ENCODE peak calls at places on chromosome 19, in five cellular contexts. One of them, this sample, is unnamed.

GRCh38 chr19:48844472-48844871 is 8.2 kb upstream of the HSD17B14 start:
- DNase-seq in heart left ventricle: no peak
- DNase-seq in neural crest cell: no peak
- DNase-seq in GM13977: no peak
- DNase-seq in endothelial cell of umbilical vein: peak
- DNase-seq in this sample: no peak

GRCh38 chr19:52566121-52566520 is 4.0 kb upstream of the ZNF701 start:
- DNase-seq in heart left ventricle: no peak
- DNase-seq in endothelial cell of umbilical vein: no peak
- DNase-seq in GM13977: no peak
- DNase-seq in neural crest cell: no peak
- DNase-seq in this sample: no peak

GRCh38 chr19:3135961-3136683 is at the start of gene GNA15:
- DNase-seq in heart left ventricle: no peak
- DNase-seq in endothelial cell of umbilical vein: no peak
- DNase-seq in GM13977: peak
- DNase-seq in neural crest cell: no peak
- DNase-seq in this sample: peak

GRCh38 chr19:29084266-29084665 is 128.7 kb downstream of the UQCRFS1 start:
- DNase-seq in GM13977: no peak
- DNase-seq in neural crest cell: peak
- DNase-seq in heart left ventricle: no peak
- DNase-seq in endothelial cell of umbilical vein: no peak
- DNase-seq in this sample: no peak

GRCh38 chr19:24166055-24166454 is 79.1 kb downstream of the ZNF254 start:
- DNase-seq in GM13977: no peak
- DNase-seq in heart left ventricle: no peak
- DNase-seq in endothelial cell of umbilical vein: no peak
- DNase-seq in neural crest cell: no peak
- DNase-seq in this sample: no peak

GRCh38 chr19:6402834-6403608 is 10.1 kb upstream of the GTF2F1 start:
- DNase-seq in neural crest cell: peak
- DNase-seq in endothelial cell of umbilical vein: peak
- DNase-seq in heart left ventricle: no peak
- DNase-seq in GM13977: no peak
- DNase-seq in this sample: no peak

GRCh38 chr19:3270908-3271307 is 46.4 kb downstream of the CELF5 start:
- DNase-seq in GM13977: peak
- DNase-seq in heart left ventricle: no peak
- DNase-seq in neural crest cell: peak
- DNase-seq in endothelial cell of umbilical vein: no peak
- DNase-seq in this sample: peak

GRCh38 chr19:46115396-46116109 is 8.9 kb downstream of the IGFL3 start:
- DNase-seq in neural crest cell: no peak
- DNase-seq in GM13977: peak
- DNase-seq in endothelial cell of umbilical vein: no peak
- DNase-seq in heart left ventricle: no peak
- DNase-seq in this sample: peak

GRCh38 chr19:34314437-34315313 is 50.3 kb upstream of the GPI start:
- DNase-seq in heart left ventricle: no peak
- DNase-seq in neural crest cell: no peak
- DNase-seq in endothelial cell of umbilical vein: no peak
- DNase-seq in GM13977: peak
- DNase-seq in this sample: no peak

GRCh38 chr19:56538761-56539263 is at the start of gene ZFP28:
- DNase-seq in GM13977: peak
- DNase-seq in endothelial cell of umbilical vein: no peak
- DNase-seq in neural crest cell: peak
- DNase-seq in heart left ventricle: peak
- DNase-seq in this sample: peak

GRCh38 chr19:8702350-8702749 is 3.8 kb upstream of the ACTL9 start:
- DNase-seq in neural crest cell: no peak
- DNase-seq in endothelial cell of umbilical vein: no peak
- DNase-seq in GM13977: no peak
- DNase-seq in heart left ventricle: no peak
- DNase-seq in this sample: peak

GRCh38 chr19:3034194-3034844 is 5.2 kb upstream of the TLE2 start:
- DNase-seq in heart left ventricle: no peak
- DNase-seq in GM13977: no peak
- DNase-seq in neural crest cell: no peak
- DNase-seq in endothelial cell of umbilical vein: no peak
- DNase-seq in this sample: no peak

GRCh38 chr19:42152876-42153275 is 20.6 kb upstream of the POU2F2 start:
- DNase-seq in GM13977: no peak
- DNase-seq in endothelial cell of umbilical vein: no peak
- DNase-seq in neural crest cell: no peak
- DNase-seq in heart left ventricle: no peak
- DNase-seq in this sample: no peak

GRCh38 chr19:13872695-13873389 is 4.1 kb upstream of the NANOS3 start:
- DNase-seq in GM13977: peak
- DNase-seq in heart left ventricle: peak
- DNase-seq in neural crest cell: peak
- DNase-seq in endothelial cell of umbilical vein: peak
- DNase-seq in this sample: peak

GRCh38 chr19:19133985-19134384 is 4.3 kb downstream of the TMEM161A start:
- DNase-seq in endothelial cell of umbilical vein: no peak
- DNase-seq in GM13977: no peak
- DNase-seq in neural crest cell: no peak
- DNase-seq in heart left ventricle: no peak
- DNase-seq in this sample: no peak

GRCh38 chr19:50173144-50173543 is 10.1 kb upstream of the IZUMO2 start:
- DNase-seq in heart left ventricle: no peak
- DNase-seq in GM13977: peak
- DNase-seq in neural crest cell: no peak
- DNase-seq in endothelial cell of umbilical vein: no peak
- DNase-seq in this sample: peak

GRCh38 chr19:35318679-35319448 is 10.1 kb upstream of the CD22 start:
- DNase-seq in endothelial cell of umbilical vein: peak
- DNase-seq in neural crest cell: no peak
- DNase-seq in GM13977: no peak
- DNase-seq in heart left ventricle: peak
- DNase-seq in this sample: peak

GRCh38 chr19:35509861-35510625 is 3.4 kb downstream of the DMKN start:
- DNase-seq in neural crest cell: peak
- DNase-seq in heart left ventricle: peak
- DNase-seq in GM13977: peak
- DNase-seq in endothelial cell of umbilical vein: peak
- DNase-seq in this sample: peak

GRCh38 chr19:43574424-43575155 is 737 bp downstream of the XRCC1 start:
- DNase-seq in endothelial cell of umbilical vein: peak
- DNase-seq in neural crest cell: no peak
- DNase-seq in GM13977: no peak
- DNase-seq in heart left ventricle: no peak
- DNase-seq in this sample: no peak

GRCh38 chr19:17473041-17473440 is 2.7 kb downstream of the SLC27A1 start:
- DNase-seq in endothelial cell of umbilical vein: peak
- DNase-seq in neural crest cell: no peak
- DNase-seq in GM13977: no peak
- DNase-seq in heart left ventricle: no peak
- DNase-seq in this sample: peak

GRCh38 chr19:56953411-56953810 is 112.9 kb upstream of the PEG3 start:
- DNase-seq in GM13977: no peak
- DNase-seq in endothelial cell of umbilical vein: no peak
- DNase-seq in heart left ventricle: no peak
- DNase-seq in neural crest cell: no peak
- DNase-seq in this sample: no peak

GRCh38 chr19:4057913-4058695 is 8.6 kb downstream of the ZBTB7A start:
- DNase-seq in heart left ventricle: peak
- DNase-seq in GM13977: no peak
- DNase-seq in neural crest cell: no peak
- DNase-seq in endothelial cell of umbilical vein: peak
- DNase-seq in this sample: peak

GRCh38 chr19:17871878-17872250 is at the start of gene SLC5A5:
- DNase-seq in GM13977: no peak
- DNase-seq in endothelial cell of umbilical vein: no peak
- DNase-seq in neural crest cell: no peak
- DNase-seq in heart left ventricle: no peak
- DNase-seq in this sample: peak

GRCh38 chr19:7636691-7637373 is at the start of gene STXBP2:
- DNase-seq in neural crest cell: no peak
- DNase-seq in GM13977: peak
- DNase-seq in heart left ventricle: no peak
- DNase-seq in endothelial cell of umbilical vein: peak
- DNase-seq in this sample: peak
- TF ChIP-seq CTCF in neural crest cell: peak
- TF ChIP-seq CTCF in GM13977: no peak
- TF ChIP-seq CTCF in heart left ventricle: no peak
- TF ChIP-seq CTCF in endothelial cell of umbilical vein: no peak
- TF ChIP-seq CTCF in this sample: peak

GRCh38 chr19:15550847-15551182 is 42.5 kb downstream of the CYP4F22 start:
- DNase-seq in GM13977: no peak
- DNase-seq in endothelial cell of umbilical vein: no peak
- DNase-seq in neural crest cell: no peak
- DNase-seq in heart left ventricle: no peak
- DNase-seq in this sample: peak
- TF ChIP-seq CTCF in GM13977: no peak
- TF ChIP-seq CTCF in endothelial cell of umbilical vein: peak
- TF ChIP-seq CTCF in neural crest cell: no peak
- TF ChIP-seq CTCF in heart left ventricle: no peak
- TF ChIP-seq CTCF in this sample: no peak

GRCh38 chr19:32101206-32101605 is 244.2 kb upstream of the ZNF507 start:
- DNase-seq in heart left ventricle: no peak
- DNase-seq in neural crest cell: no peak
- DNase-seq in endothelial cell of umbilical vein: no peak
- DNase-seq in GM13977: no peak
- DNase-seq in this sample: no peak

GRCh38 chr19:32098953-32099352 is 246.5 kb upstream of the ZNF507 start:
- DNase-seq in GM13977: no peak
- DNase-seq in neural crest cell: no peak
- DNase-seq in heart left ventricle: no peak
- DNase-seq in endothelial cell of umbilical vein: no peak
- DNase-seq in this sample: no peak

GRCh38 chr19:32104465-32105235 is 240.8 kb upstream of the ZNF507 start:
- DNase-seq in neural crest cell: no peak
- DNase-seq in heart left ventricle: no peak
- DNase-seq in GM13977: no peak
- DNase-seq in endothelial cell of umbilical vein: no peak
- DNase-seq in this sample: no peak
- TF ChIP-seq CTCF in neural crest cell: peak
- TF ChIP-seq CTCF in heart left ventricle: no peak
- TF ChIP-seq CTCF in GM13977: no peak
- TF ChIP-seq CTCF in endothelial cell of umbilical vein: no peak
- TF ChIP-seq CTCF in this sample: no peak

GRCh38 chr19:15252398-15253018 is 20.3 kb upstream of the EPHX3 start:
- DNase-seq in endothelial cell of umbilical vein: peak
- DNase-seq in heart left ventricle: no peak
- DNase-seq in GM13977: no peak
- DNase-seq in neural crest cell: peak
- DNase-seq in this sample: peak
- TF ChIP-seq CTCF in endothelial cell of umbilical vein: peak
- TF ChIP-seq CTCF in heart left ventricle: peak
- TF ChIP-seq CTCF in GM13977: peak
- TF ChIP-seq CTCF in neural crest cell: peak
- TF ChIP-seq CTCF in this sample: no peak

DNA sequence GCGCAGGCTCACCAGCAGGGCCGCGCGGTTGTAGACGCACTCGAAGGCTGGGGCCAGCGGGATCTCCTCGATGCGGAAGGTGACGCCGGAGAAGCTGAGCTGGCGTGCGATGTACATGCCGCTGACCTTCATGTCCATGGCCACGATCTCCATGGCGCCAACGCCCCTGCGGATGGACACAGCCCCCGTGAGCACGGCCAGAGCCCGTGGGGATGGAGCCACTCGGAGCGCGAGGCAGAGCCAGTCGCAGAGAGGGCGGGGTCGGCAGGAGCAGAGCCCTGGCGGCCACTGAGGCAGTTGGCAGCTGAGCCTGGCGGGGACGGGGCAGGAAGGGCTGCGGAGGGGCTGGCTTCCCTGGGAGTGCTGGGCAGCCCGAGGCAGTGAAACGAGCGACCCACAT is 15.2 kb downstream of the GPX4 start:
- DNase-seq in GM13977: no peak
- DNase-seq in heart left ventricle: no peak
- DNase-seq in neural crest cell: no peak
- DNase-seq in endothelial cell of umbilical vein: no peak
- DNase-seq in this sample: no peak
- TF ChIP-seq CTCF in GM13977: no peak
- TF ChIP-seq CTCF in heart left ventricle: no peak
- TF ChIP-seq CTCF in neural crest cell: no peak
- TF ChIP-seq CTCF in endothelial cell of umbilical vein: no peak
- TF ChIP-seq CTCF in this sample: no peak

GRCh38 chr19:12606796-12607195 is 3.8 kb downstream of the ZNF490 start:
- DNase-seq in neural crest cell: no peak
- DNase-seq in heart left ventricle: no peak
- DNase-seq in endothelial cell of umbilical vein: no peak
- DNase-seq in GM13977: no peak
- DNase-seq in this sample: no peak

GRCh38 chr19:12611361-12611699 is 610 bp downstream of the ZNF791 start:
- DNase-seq in endothelial cell of umbilical vein: peak
- DNase-seq in neural crest cell: peak
- DNase-seq in heart left ventricle: peak
- DNase-seq in GM13977: no peak
- DNase-seq in this sample: no peak

GRCh38 chr19:12610540-12611360 is at the start of the genes ZNF490 and ZNF791:
- DNase-seq in heart left ventricle: peak
- DNase-seq in endothelial cell of umbilical vein: peak
- DNase-seq in GM13977: peak
- DNase-seq in neural crest cell: peak
- DNase-seq in this sample: peak
- TF ChIP-seq CTCF in heart left ventricle: no peak
- TF ChIP-seq CTCF in endothelial cell of umbilical vein: peak
- TF ChIP-seq CTCF in GM13977: no peak
- TF ChIP-seq CTCF in neural crest cell: no peak
- TF ChIP-seq CTCF in this sample: no peak

GRCh38 chr19:44587863-44588752 is 25.3 kb upstream of the IGSF23 start:
- DNase-seq in neural crest cell: no peak
- DNase-seq in endothelial cell of umbilical vein: peak
- DNase-seq in heart left ventricle: no peak
- DNase-seq in GM13977: no peak
- DNase-seq in this sample: peak
- TF ChIP-seq CTCF in neural crest cell: no peak
- TF ChIP-seq CTCF in endothelial cell of umbilical vein: no peak
- TF ChIP-seq CTCF in heart left ventricle: peak
- TF ChIP-seq CTCF in GM13977: no peak
- TF ChIP-seq CTCF in this sample: no peak

DNA sequence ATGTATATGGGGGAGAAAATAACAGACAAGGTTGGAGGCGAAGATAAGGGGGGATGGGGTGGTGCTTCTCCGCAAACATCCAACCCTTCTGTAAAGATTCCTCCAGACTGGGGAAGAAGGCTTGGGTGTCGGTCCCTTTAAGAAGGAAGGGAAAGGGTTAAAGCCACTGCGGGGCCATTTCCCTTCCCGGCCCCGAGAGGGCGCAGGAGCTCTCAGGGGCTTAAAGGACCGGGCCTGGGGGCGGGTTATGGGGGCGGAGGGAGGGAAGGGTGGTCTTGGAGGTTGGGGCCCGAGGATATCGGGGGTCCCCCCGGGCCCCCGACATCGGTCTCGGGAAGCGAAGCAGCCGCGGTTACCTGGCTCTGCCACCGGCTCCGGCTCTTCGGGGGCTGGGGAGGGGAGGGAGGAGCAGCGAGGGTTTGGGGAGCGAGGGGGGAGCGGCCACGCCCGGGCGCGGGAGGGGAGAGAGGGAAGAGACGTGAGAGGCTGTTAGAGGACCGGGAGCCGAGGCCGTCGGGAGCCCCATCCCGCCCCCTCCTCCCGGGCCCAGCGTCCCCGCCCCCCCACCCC is 2.8 kb downstream of the TNNT1 start:
- DNase-seq in neural crest cell: no peak
- DNase-seq in endothelial cell of umbilical vein: no peak
- DNase-seq in heart left ventricle: no peak
- DNase-seq in GM13977: peak
- DNase-seq in this sample: peak
- TF ChIP-seq CTCF in neural crest cell: peak
- TF ChIP-seq CTCF in endothelial cell of umbilical vein: peak
- TF ChIP-seq CTCF in heart left ventricle: peak
- TF ChIP-seq CTCF in GM13977: peak
- TF ChIP-seq CTCF in this sample: peak

GRCh38 chr19:40603071-40603718 is 2.0 kb downstream of the LTBP4 start:
- DNase-seq in endothelial cell of umbilical vein: peak
- DNase-seq in neural crest cell: no peak
- DNase-seq in GM13977: no peak
- DNase-seq in heart left ventricle: no peak
- DNase-seq in this sample: no peak
- TF ChIP-seq CTCF in endothelial cell of umbilical vein: no peak
- TF ChIP-seq CTCF in neural crest cell: no peak
- TF ChIP-seq CTCF in GM13977: no peak
- TF ChIP-seq CTCF in heart left ventricle: no peak
- TF ChIP-seq CTCF in this sample: no peak